ENCODE peak calls at places on chromosomes 3 and 15, in four cellular contexts. G is A549, R is IMR-90, D is GM12878. Q is an unnamed sample.

GRCh38 chr3:178968996-178969700 is 102.5 kb downstream of the ZMAT3 start:
- DNase-seq in G (no peak), R (no peak), D (peak), Q (no peak)

GRCh38 chr3:181454451-181455027 is 257.2 kb upstream of the SOX2 start:
- DNase-seq in G (no peak), R (no peak), D (no peak), Q (no peak)

GRCh38 chr15:87758739-87759457 is 497.6 kb downstream of the NTRK3 start:
- DNase-seq in G (no peak), R (no peak), D (no peak), Q (no peak)

GRCh38 chr3:112074006-112074405 is 12.2 kb upstream of the C3orf52 start:
- DNase-seq in G (no peak), R (peak), D (no peak), Q (no peak)

GRCh38 chr15:85621096-85621495 is 173.6 kb downstream of the KLHL25 start:
- DNase-seq in G (no peak), R (no peak), D (no peak), Q (no peak)

GRCh38 chr3:8982509-8982908 is 19.2 kb upstream of the RAD18 start:
- DNase-seq in G (no peak), R (peak), D (no peak), Q (no peak)

GRCh38 chr15:90074023-90074422 is 28.2 kb downstream of the IDH2 start:
- DNase-seq in G (no peak), R (no peak), D (no peak), Q (no peak)

GRCh38 chr3:12180218-12180617 is 21.5 kb upstream of the TIMP4 start:
- DNase-seq in G (no peak), R (peak), D (no peak), Q (no peak)

GRCh38 chr15:72962054-72962702 is 90.1 kb upstream of the NEO1 start:
- DNase-seq in G (no peak), R (no peak), D (no peak), Q (no peak)

GRCh38 chr3:195557327-195557726 is 14.2 kb upstream of the PPP1R2 start:
- DNase-seq in G (no peak), R (no peak), D (no peak), Q (no peak)

GRCh38 chr15:74614744-74615312 is 808 bp upstream of the CLK3 start:
- DNase-seq in G (no peak), R (peak), D (peak), Q (peak)

GRCh38 chr15:99574502-99574901 is 8.7 kb downstream of the MEF2A start:
- DNase-seq in G (no peak), R (no peak), D (no peak), Q (no peak)

GRCh38 chr3:183475019-183475418 is 46.6 kb upstream of the MCF2L2 start:
- DNase-seq in G (no peak), R (no peak), D (no peak), Q (no peak)

GRCh38 chr15:62472616-62473299 is 307.7 kb upstream of the C2CD4B start:
- DNase-seq in G (no peak), R (no peak), D (no peak), Q (no peak)

GRCh38 chr3:101042996-101043686 is 49.9 kb upstream of the ABI3BP start:
- DNase-seq in G (no peak), R (peak), D (no peak), Q (no peak)

GRCh38 chr15:56337084-56337725 is 28.0 kb upstream of the TEX9 start:
- DNase-seq in G (no peak), R (no peak), D (no peak), Q (no peak)

GRCh38 chr3:155110996-155111901 is 31.1 kb downstream of the MME start:
- DNase-seq in G (no peak), R (no peak), D (no peak), Q (no peak)

GRCh38 chr3:143237036-143237688 is 117.6 kb downstream of the CHST2 start:
- DNase-seq in G (no peak), R (no peak), D (no peak), Q (no peak)

GRCh38 chr3:78765671-78766485 is 1001.9 kb downstream of the ROBO1 start:
- DNase-seq in G (no peak), R (no peak), D (no peak), Q (no peak)

GRCh38 chr3:37163262-37164020 is 10.9 kb downstream of the LRRFIP2 start:
- DNase-seq in G (no peak), R (peak), D (no peak), Q (no peak)

GRCh38 chr3:72336821-72337479 is 511.3 kb downstream of the SHQ1 start:
- DNase-seq in G (no peak), R (peak), D (no peak), Q (peak)
- TF ChIP-seq USF2 in G (no peak), R (no peak), D (no peak), Q (no peak)

GRCh38 chr3:42510325-42510724 is 7.9 kb downstream of the VIPR1 start:
- DNase-seq in G (no peak), R (no peak), D (no peak), Q (no peak)

GRCh38 chr3:42507252-42507651 is 4.8 kb downstream of the VIPR1 start:
- DNase-seq in G (no peak), R (no peak), D (no peak), Q (no peak)

GRCh38 chr3:42507751-42508335 is 5.4 kb downstream of the VIPR1 start:
- DNase-seq in G (no peak), R (no peak), D (no peak), Q (no peak)

GRCh38 chr3:42509111-42509510 is 6.7 kb downstream of the VIPR1 start:
- DNase-seq in G (no peak), R (no peak), D (no peak), Q (no peak)

DNA sequence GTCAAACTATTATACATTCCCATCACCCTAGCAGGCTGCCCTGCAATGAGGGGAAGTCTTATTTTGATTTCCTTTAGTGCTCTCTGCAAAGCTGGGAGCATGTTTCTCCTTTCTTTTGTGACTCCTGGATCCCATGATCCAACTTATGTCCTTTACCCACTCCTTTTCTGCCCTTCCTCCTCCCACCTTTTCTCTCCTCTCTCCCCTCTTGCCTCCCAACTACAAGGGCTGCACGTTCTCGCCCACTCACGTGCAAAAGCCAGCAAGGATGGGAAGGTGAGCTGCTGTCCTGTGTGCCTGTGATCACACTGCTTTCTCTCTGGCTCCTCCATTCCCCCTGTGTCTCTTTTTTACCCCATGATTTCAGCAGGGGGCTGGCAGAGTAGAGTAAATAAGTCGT is 6.1 kb downstream of the VIPR1 start:
- DNase-seq in G (no peak), R (no peak), D (no peak), Q (no peak)
- TF ChIP-seq ELK1 in G (no peak), R (no peak), D (no peak), Q (no peak)

GRCh38 chr15:71202712-71203111 is 87.4 kb downstream of the THSD4 start:
- DNase-seq in G (no peak), R (no peak), D (no peak), Q (no peak)
- TF ChIP-seq USF2 in G (no peak), R (no peak), D (no peak), Q (no peak)

GRCh38 chr3:17469520-17469919 is 272.9 kb downstream of the TBC1D5 start:
- DNase-seq in G (no peak), R (no peak), D (no peak), Q (no peak)
- TF ChIP-seq ELK1 in G (no peak), R (no peak), D (no peak), Q (no peak)

Q was measured in K562.